ENCODE peak calls at places on chromosome 5, in four cellular contexts. I is A549, S is neural progenitor cell, H is heart right ventricle. L is an unnamed sample. For H3K4me1, the result is how much of the 10 kb centered on the place peaks cover.

GRCh38 chr5:78221964-78222451 is 72.5 kb downstream of the AP3B1 start:
- DNase-seq in H (no peak), I (no peak), S (no peak), L (no peak)

GRCh38 chr5:666816-667498 is 26.2 kb downstream of the TPPP start:
- DNase-seq in S (no peak), I (no peak), H (no peak), L (no peak)

GRCh38 chr5:161093105-161093504 is 241.1 kb upstream of the ATP10B start:
- DNase-seq in S (peak), H (no peak), I (no peak), L (no peak)

GRCh38 chr5:98938459-98938858 is 9.7 kb upstream of the CHD1 start:
- DNase-seq in S (peak), H (peak), I (no peak), L (no peak)

GRCh38 chr5:88707216-88707965 is 175.6 kb downstream of the MEF2C start:
- DNase-seq in H (no peak), S (no peak), I (no peak), L (no peak)

GRCh38 chr5:111478266-111478665 is 34.1 kb downstream of the STARD4 start:
- DNase-seq in S (no peak), H (no peak), I (no peak), L (no peak)

GRCh38 chr5:132639706-132640130 is 18.3 kb upstream of the IL13 start:
- DNase-seq in S (no peak), H (no peak), I (no peak), L (no peak)

GRCh38 chr5:646396-647201 is 34.5 kb downstream of the CEP72 start:
- DNase-seq in I (no peak), S (no peak), H (peak), L (no peak)

GRCh38 chr5:57698785-57699184 is 216.2 kb upstream of the ACTBL2 start:
- DNase-seq in I (peak), S (peak), H (no peak), L (no peak)

GRCh38 chr5:35773936-35774335 is 82.8 kb upstream of the IL7R start:
- DNase-seq in S (no peak), H (no peak), I (no peak), L (no peak)

GRCh38 chr5:141186897-141187512 is at the start of gene PCDHB9:
- DNase-seq in S (peak), H (no peak), I (no peak), L (no peak)

GRCh38 chr5:67842806-67843205 is 372.8 kb upstream of the PIK3R1 start:
- DNase-seq in I (no peak), S (peak), H (no peak), L (no peak)

GRCh38 chr5:113682497-113683136 is 169.1 kb downstream of the YTHDC2 start:
- DNase-seq in H (no peak), S (peak), I (no peak), L (no peak)

GRCh38 chr5:45385321-45386058 is 310.7 kb downstream of the HCN1 start:
- DNase-seq in S (no peak), H (no peak), I (no peak), L (no peak)

GRCh38 chr5:176625966-176626875 is 4.1 kb downstream of the SNCB start:
- DNase-seq in H (no peak), I (no peak), S (no peak), L (no peak)

GRCh38 chr5:112275671-112276070 is 143.4 kb downstream of the EPB41L4A start:
- DNase-seq in H (no peak), I (no peak), S (no peak), L (no peak)

GRCh38 chr5:143708672-143709071 is 103.3 kb upstream of the HMHB1 start:
- DNase-seq in S (no peak), H (no peak), I (no peak), L (no peak)

GRCh38 chr5:138641547-138642298 is 66.5 kb upstream of the HSPA9 start:
- DNase-seq in I (peak), S (peak), H (peak), L (peak)

GRCh38 chr5:82584631-82585030 is 306.5 kb upstream of the RPS23 start:
- DNase-seq in S (no peak), I (no peak), H (no peak), L (no peak)

GRCh38 chr5:134018154-134018985 is 13.6 kb upstream of the VDAC1 start:
- DNase-seq in H (no peak), S (no peak), I (peak), L (no peak)

GRCh38 chr5:77146896-77147295 is 59.8 kb upstream of the ZBED3 start:
- DNase-seq in H (no peak), I (no peak), S (no peak), L (no peak)

GRCh38 chr5:34802834-34803563 is 36.0 kb upstream of the TTC23L start:
- DNase-seq in H (no peak), S (no peak), I (no peak), L (no peak)

GRCh38 chr5:17381926-17382325 is 116.1 kb upstream of the TAF11L2 start:
- DNase-seq in I (no peak), S (no peak), H (peak), L (peak)

GRCh38 chr5:172123269-172123692 is 64.7 kb downstream of the STK10 start:
- DNase-seq in H (peak), S (peak), I (no peak), L (peak)

GRCh38 chr5:52864376-52864775 is 76.7 kb downstream of the ITGA1 start:
- DNase-seq in S (no peak), H (peak), I (no peak), L (no peak)

GRCh38 chr5:88785396-88786216 is 97.4 kb downstream of the MEF2C start:
- DNase-seq in H (peak), I (peak), S (peak), L (no peak)

GRCh38 chr5:124661317-124662141 is 84.9 kb downstream of the ZNF608 start:
- DNase-seq in I (peak), H (no peak), S (peak), L (no peak)
- H3K4me1 ChIP-seq in I (half or more), H (under half), S (half or more), L (under half)

GRCh38 chr5:95403996-95404395 is 12.8 kb downstream of the FAM81B start:
- DNase-seq in H (no peak), S (no peak), I (no peak), L (no peak)
- TF ChIP-seq CTCF in H (no peak), S (no peak), I (no peak), L (no peak)

GRCh38 chr5:14296533-14297331 is 153.6 kb downstream of the TRIO start:
- DNase-seq in H (peak), S (no peak), I (no peak), L (no peak)
- H3K4me1 ChIP-seq in H (under half), S (under half), I (under half), L (under half)

DNA sequence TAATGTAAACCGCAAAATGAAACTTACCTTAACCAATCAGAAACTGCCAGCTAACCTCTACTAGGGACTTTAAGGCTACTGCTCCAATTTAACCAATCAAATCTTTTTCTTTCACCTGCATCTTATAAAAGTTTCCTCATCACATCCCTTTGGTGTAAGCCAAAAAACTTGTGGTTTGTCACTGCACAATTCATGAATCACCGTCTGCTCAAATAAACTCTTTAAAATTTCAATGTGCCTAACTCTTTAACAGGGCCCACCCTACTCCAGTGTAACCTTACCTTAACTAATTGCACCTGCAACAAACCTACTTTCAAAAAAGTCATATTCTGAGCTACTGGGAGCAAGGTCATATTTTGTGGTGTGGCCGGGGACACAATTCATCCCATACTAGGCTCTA is 172.2 kb upstream of the GRAMD2B start:
- DNase-seq in I (no peak), H (no peak), S (no peak), L (no peak)
- TF ChIP-seq CTCF in I (no peak), H (no peak), S (no peak), L (no peak)

DNA sequence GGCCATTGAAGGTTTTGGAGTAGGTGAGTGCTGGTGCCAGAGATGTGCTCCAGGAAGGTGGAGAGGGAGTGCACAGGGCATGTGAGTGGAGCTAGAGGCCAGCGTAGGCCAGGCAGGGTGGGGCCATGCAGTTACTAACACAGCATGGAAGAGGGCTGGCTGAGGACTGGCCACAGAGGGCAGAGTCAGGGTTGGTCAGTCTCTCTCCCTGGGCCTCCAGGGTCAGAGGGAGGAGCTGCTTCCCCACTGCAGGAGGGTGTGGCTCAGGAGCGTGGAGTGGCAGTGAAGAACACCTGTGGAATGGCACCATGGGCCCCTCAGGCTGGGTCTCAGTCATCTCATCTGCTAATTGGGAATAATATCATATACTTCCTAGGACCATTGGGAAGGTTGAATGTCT is 167.7 kb downstream of the MACROH2A1 start:
- DNase-seq in S (no peak), H (no peak), I (no peak), L (no peak)
- H3K4me1 ChIP-seq in S (under half), H (under half), I (under half), L (under half)

L was measured in right atrium auricular region.